ENCODE peak calls at places on chromosome 20, in six cellular contexts. Z is NCI-H774; D is stimulated activated CD4-positive, alpha-beta T cell treated with anti-CD3 and anti-CD28 coated beads, Interleukin-4, amount 100 ng/mL, for 48 hours; G is A549; K is KBM-7; W is astrocyte of the cerebellum. R is an unnamed sample.

GRCh38 chr20:650954-651353 is 2.0 kb downstream of the SRXN1 start:
- DNase-seq in Z (no peak), D (no peak), G (peak), K (no peak), W (no peak), R (no peak)

GRCh38 chr20:38321959-38322598 is 18.1 kb downstream of the BPI start:
- DNase-seq in Z (no peak), D (no peak), G (peak), K (peak), W (peak), R (peak)

GRCh38 chr20:49448917-49449316 is 33.6 kb downstream of the KCNB1 start:
- DNase-seq in Z (no peak), D (no peak), G (peak), K (no peak), W (no peak), R (no peak)

GRCh38 chr20:49987868-49988690 is 5.3 kb downstream of the SNAI1 start:
- DNase-seq in Z (no peak), D (no peak), G (no peak), K (no peak), W (no peak), R (no peak)

GRCh38 chr20:45433316-45433715 is 17.4 kb downstream of the PIGT start:
- DNase-seq in Z (no peak), D (no peak), G (no peak), K (no peak), W (peak), R (no peak)

GRCh38 chr20:672975-673604 is 2.5 kb downstream of the SCRT2 start:
- DNase-seq in Z (no peak), D (no peak), G (peak), K (no peak), W (no peak), R (no peak)

GRCh38 chr20:46158476-46158987 is 40.4 kb downstream of the CD40 start:
- DNase-seq in Z (no peak), D (no peak), G (no peak), K (no peak), W (no peak), R (no peak)

GRCh38 chr20:1897486-1897885 is 2.3 kb downstream of the SIRPA start:
- DNase-seq in Z (no peak), D (no peak), G (peak), K (no peak), W (no peak), R (no peak)

GRCh38 chr20:37155987-37156386 is 23.1 kb upstream of the RPN2 start:
- DNase-seq in Z (no peak), D (no peak), G (no peak), K (no peak), W (no peak), R (no peak)

GRCh38 chr20:36573798-36574277 is 441 bp downstream of the TGIF2 start:
- DNase-seq in Z (no peak), D (no peak), G (no peak), K (peak), W (no peak), R (no peak)

GRCh38 chr20:25076731-25077609 is 5.0 kb downstream of the VSX1 start:
- DNase-seq in Z (peak), D (no peak), G (peak), K (no peak), W (no peak), R (peak)

GRCh38 chr20:41574802-41575389 is 43.3 kb downstream of the CHD6 start:
- DNase-seq in Z (no peak), D (no peak), G (no peak), K (no peak), W (no peak), R (no peak)

GRCh38 chr20:33053291-33054106 is at the start of gene BPIFB3:
- DNase-seq in Z (no peak), D (no peak), G (no peak), K (no peak), W (no peak), R (no peak)

GRCh38 chr20:53609501-53610445 is 16.1 kb upstream of the ZNF217 start:
- DNase-seq in Z (peak), D (peak), G (peak), K (peak), W (no peak), R (no peak)

GRCh38 chr20:49901588-49901987 is 13.7 kb downstream of the SPATA2 start:
- DNase-seq in Z (no peak), D (no peak), G (no peak), K (no peak), W (no peak), R (peak)

GRCh38 chr20:53284141-53285055 is 309.2 kb downstream of the ZNF217 start:
- DNase-seq in Z (no peak), D (no peak), G (no peak), K (no peak), W (no peak), R (no peak)

GRCh38 chr20:40265872-40266533 is 423.0 kb downstream of the MAFB start:
- DNase-seq in Z (no peak), D (no peak), G (peak), K (peak), W (no peak), R (no peak)

GRCh38 chr20:34663213-34663943 is 13.5 kb downstream of the PIGU start:
- DNase-seq in Z (no peak), D (no peak), G (no peak), K (no peak), W (no peak), R (no peak)

GRCh38 chr20:41509801-41510200 is 108.4 kb downstream of the CHD6 start:
- DNase-seq in Z (no peak), D (no peak), G (no peak), K (no peak), W (no peak), R (peak)

GRCh38 chr20:8060977-8061376 is 41.4 kb upstream of the TMX4 start:
- DNase-seq in Z (no peak), D (no peak), G (no peak), K (no peak), W (no peak), R (no peak)

GRCh38 chr20:3804781-3805180 is 8.7 kb downstream of the CDC25B start:
- DNase-seq in Z (no peak), D (no peak), G (no peak), K (no peak), W (no peak), R (no peak)

GRCh38 chr20:63573739-63574131 is 304 bp downstream of the HELZ2 start:
- DNase-seq in Z (no peak), D (no peak), G (no peak), K (no peak), W (no peak), R (no peak)

GRCh38 chr20:34948030-34948429 is 7.6 kb downstream of the GSS start:
- DNase-seq in Z (no peak), D (no peak), G (no peak), K (no peak), W (no peak), R (no peak)

GRCh38 chr20:51042657-51043247 is 19.8 kb upstream of the KCNG1 start:
- DNase-seq in Z (no peak), D (no peak), G (no peak), K (no peak), W (no peak), R (no peak)

GRCh38 chr20:50975701-50976330 is 17.2 kb downstream of the MOCS3 start:
- DNase-seq in Z (no peak), D (no peak), G (no peak), K (no peak), W (no peak), R (no peak)

GRCh38 chr20:23061713-23062561 is 12.5 kb upstream of the THBD start:
- DNase-seq in Z (no peak), D (no peak), G (peak), K (no peak), W (no peak), R (no peak)

GRCh38 chr20:25269057-25269832 is 21.4 kb downstream of the PYGB start:
- DNase-seq in Z (no peak), D (no peak), G (no peak), K (no peak), W (no peak), R (no peak)

GRCh38 chr20:61896058-61896961 is 169.4 kb downstream of the TAF4 start:
- DNase-seq in Z (peak), D (peak), G (peak), K (peak), W (peak), R (no peak)

GRCh38 chr20:3166338-3166912 is 6.8 kb upstream of the FASTKD5 start:
- DNase-seq in Z (no peak), D (no peak), G (no peak), K (no peak), W (no peak), R (no peak)

GRCh38 chr20:30593572-30593971 is 663.9 kb upstream of the DEFB115 start:
- DNase-seq in Z (no peak), D (no peak), G (no peak), K (no peak), W (no peak), R (no peak)

GRCh38 chr20:40758790-40759189 is 69.8 kb upstream of the MAFB start:
- DNase-seq in Z (no peak), D (no peak), G (no peak), K (no peak), W (no peak), R (no peak)

GRCh38 chr20:25739615-25740320 is 43.1 kb upstream of the ZNF337 start:
- DNase-seq in Z (no peak), D (no peak), G (no peak), K (no peak), W (no peak), R (no peak)

GRCh38 chr20:34999021-34999451 is 43.4 kb downstream of the MYH7B start:
- DNase-seq in Z (no peak), D (no peak), G (no peak), K (no peak), W (no peak), R (no peak)

GRCh38 chr20:62668441-62669027 is 26.2 kb downstream of the SLCO4A1 start:
- DNase-seq in Z (peak), D (no peak), G (peak), K (peak), W (peak), R (no peak)

GRCh38 chr20:63624486-63624885 is 2.4 kb downstream of the GMEB2 start:
- DNase-seq in Z (no peak), D (no peak), G (peak), K (peak), W (no peak), R (no peak)

GRCh38 chr20:59835448-59836395 is 97.7 kb downstream of the SYCP2 start:
- DNase-seq in Z (peak), D (no peak), G (no peak), K (no peak), W (peak), R (peak)

GRCh38 chr20:57407541-57407956 is 16.4 kb downstream of the RBM38 start:
- DNase-seq in Z (no peak), D (no peak), G (no peak), K (no peak), W (no peak), R (no peak)

R was measured in LNCaP clone FGC.